ENCODE peak calls at places on chromosomes 2 and 18, in five cellular contexts. L is sciatic nerve; F is GM12878; G is left lung; T is CD4-positive, CD25-positive, alpha-beta regulatory T cell. W is an unnamed sample.

GRCh38 chr2:108492364-108492763 is 41.9 kb upstream of the LIMS1 start:
- ATAC-seq in L (no peak), F (no peak), G (peak), T (no peak), W (peak)

GRCh38 chr2:240857039-240858008 is 11.3 kb upstream of the AGXT start:
- ATAC-seq in L (peak), F (no peak), G (no peak), T (no peak), W (no peak)

GRCh38 chr2:68769586-68770270 is 35.1 kb downstream of the ARHGAP25 start:
- ATAC-seq in L (no peak), F (no peak), G (no peak), T (no peak), W (no peak)

GRCh38 chr2:151943461-151943860 is 115.2 kb upstream of the ARL5A start:
- ATAC-seq in L (no peak), F (no peak), G (no peak), T (no peak), W (peak)

GRCh38 chr2:67057901-67058703 is 339.0 kb upstream of the ETAA1 start:
- ATAC-seq in L (no peak), F (no peak), G (peak), T (no peak), W (no peak)

GRCh38 chr18:4106407-4107033 is 348.6 kb downstream of the DLGAP1 start:
- ATAC-seq in L (peak), F (peak), G (peak), T (no peak), W (peak)

GRCh38 chr2:118878531-118879149 is 31.2 kb upstream of the EN1 start:
- ATAC-seq in L (no peak), F (no peak), G (peak), T (no peak), W (peak)

GRCh38 chr2:207459990-207460757 is 69.6 kb upstream of the CREB1 start:
- ATAC-seq in L (no peak), F (peak), G (no peak), T (no peak), W (no peak)

GRCh38 chr2:238449909-238450417 is 23.2 kb downstream of the ASB1 start:
- ATAC-seq in L (peak), F (no peak), G (peak), T (no peak), W (no peak)

GRCh38 chr2:42116195-42117181 is 52.7 kb upstream of the EML4 start:
- ATAC-seq in L (peak), F (no peak), G (peak), T (no peak), W (no peak)

GRCh38 chr18:14919666-14920065 is 171.7 kb downstream of the ANKRD30B start:
- ATAC-seq in L (no peak), F (no peak), G (no peak), T (no peak), W (no peak)

GRCh38 chr2:201709747-201710146 is 11.3 kb upstream of the MPP4 start:
- ATAC-seq in L (no peak), F (no peak), G (no peak), T (no peak), W (no peak)

GRCh38 chr18:74818776-74819175 is 221.1 kb downstream of the ZNF407 start:
- ATAC-seq in L (no peak), F (no peak), G (no peak), T (no peak), W (no peak)

GRCh38 chr18:53458266-53458665 is 766.2 kb downstream of the MBD2 start:
- ATAC-seq in L (no peak), F (no peak), G (no peak), T (no peak), W (no peak)

GRCh38 chr2:9944330-9944758 is 7.1 kb upstream of the GRHL1 start:
- ATAC-seq in L (no peak), F (no peak), G (peak), T (no peak), W (peak)

GRCh38 chr2:1617425-1618021 is 126.8 kb downstream of the PXDN start:
- ATAC-seq in L (no peak), F (no peak), G (no peak), T (no peak), W (no peak)

GRCh38 chr2:202169131-202169530 is 69.3 kb downstream of the SUMO1 start:
- ATAC-seq in L (no peak), F (no peak), G (no peak), T (no peak), W (no peak)

GRCh38 chr2:165268751-165269150 is 29.5 kb downstream of the SCN2A start:
- ATAC-seq in L (no peak), F (peak), G (no peak), T (no peak), W (no peak)

GRCh38 chr2:181588546-181588945 is 68.4 kb downstream of the CERKL start:
- ATAC-seq in L (no peak), F (no peak), G (no peak), T (no peak), W (no peak)

GRCh38 chr2:30989746-30990145 is 148.5 kb downstream of the GALNT14 start:
- ATAC-seq in L (no peak), F (no peak), G (no peak), T (no peak), W (no peak)

GRCh38 chr2:191108331-191108730 is 42.5 kb downstream of the STAT4 start:
- ATAC-seq in L (no peak), F (no peak), G (no peak), T (no peak), W (no peak)

GRCh38 chr18:46293699-46294300 is 189.6 kb downstream of the HAUS1 start:
- ATAC-seq in L (no peak), F (no peak), G (peak), T (no peak), W (peak)

GRCh38 chr2:108616731-108617161 is 82.5 kb downstream of the LIMS1 start:
- ATAC-seq in L (no peak), F (no peak), G (no peak), T (no peak), W (peak)

GRCh38 chr2:47676236-47676635 is 106.7 kb upstream of the MSH6 start:
- ATAC-seq in L (no peak), F (no peak), G (no peak), T (no peak), W (no peak)

GRCh38 chr2:45965841-45966498 is 314.5 kb downstream of the PRKCE start:
- ATAC-seq in L (no peak), F (no peak), G (no peak), T (no peak), W (no peak)

GRCh38 chr18:58886864-58887612 is 22.4 kb downstream of the ZNF532 start:
- ATAC-seq in L (peak), F (peak), G (peak), T (no peak), W (no peak)

GRCh38 chr18:3458952-3459853 is 9.2 kb downstream of the TGIF1 start:
- ATAC-seq in L (no peak), F (peak), G (no peak), T (peak), W (peak)

GRCh38 chr2:43323810-43324588 is 97.6 kb upstream of the ZFP36L2 start:
- ATAC-seq in L (peak), F (no peak), G (peak), T (no peak), W (peak)

GRCh38 chr2:120830096-120830830 is 94.6 kb downstream of the GLI2 start:
- ATAC-seq in L (no peak), F (no peak), G (no peak), T (no peak), W (no peak)

GRCh38 chr2:241812730-241813079 is 3.7 kb downstream of the NEU4 start:
- ATAC-seq in L (no peak), F (no peak), G (no peak), T (no peak), W (no peak)